ENCODE peak calls at places on chromosomes 13 and 19, in eight cellular contexts. One of them, this sample, is unnamed.

GRCh38 chr19:30293051-30293785 is 79.0 kb upstream of the ZNF536 start:
- DNase-seq in GOT3: no peak
- DNase-seq in omental fat pad: no peak
- DNase-seq in stimulated activated CD8-positive, alpha-beta memory T cell treated with anti-CD3 and anti-CD28 coated beads, Interleukin-4, amount 100 ng/mL, for 1 hour: no peak
- DNase-seq in dorsolateral prefrontal cortex: peak
- DNase-seq in iris pigment epithelial cell: no peak
- DNase-seq in stimulated activated CD4-positive, alpha-beta T cell treated with anti-CD3 and anti-CD28 coated beads, Interleukin-12 subunit alpha, Interleukin-12 subunit beta, amount 100 ng/mL, for 24 hours: no peak
- DNase-seq in astrocyte of the hippocampus: peak
- DNase-seq in this sample: no peak

GRCh38 chr13:50766043-50766442 is 77.4 kb downstream of the DLEU7 start:
- DNase-seq in GOT3: no peak
- DNase-seq in omental fat pad: no peak
- DNase-seq in stimulated activated CD8-positive, alpha-beta memory T cell treated with anti-CD3 and anti-CD28 coated beads, Interleukin-4, amount 100 ng/mL, for 1 hour: no peak
- DNase-seq in dorsolateral prefrontal cortex: no peak
- DNase-seq in iris pigment epithelial cell: no peak
- DNase-seq in stimulated activated CD4-positive, alpha-beta T cell treated with anti-CD3 and anti-CD28 coated beads, Interleukin-12 subunit alpha, Interleukin-12 subunit beta, amount 100 ng/mL, for 24 hours: no peak
- DNase-seq in astrocyte of the hippocampus: no peak
- DNase-seq in this sample: no peak

GRCh38 chr19:18435848-18436631 is 1.9 kb downstream of the ISYNA1 start:
- DNase-seq in GOT3: no peak
- DNase-seq in omental fat pad: no peak
- DNase-seq in stimulated activated CD8-positive, alpha-beta memory T cell treated with anti-CD3 and anti-CD28 coated beads, Interleukin-4, amount 100 ng/mL, for 1 hour: no peak
- DNase-seq in dorsolateral prefrontal cortex: no peak
- DNase-seq in iris pigment epithelial cell: no peak
- DNase-seq in stimulated activated CD4-positive, alpha-beta T cell treated with anti-CD3 and anti-CD28 coated beads, Interleukin-12 subunit alpha, Interleukin-12 subunit beta, amount 100 ng/mL, for 24 hours: no peak
- DNase-seq in astrocyte of the hippocampus: no peak
- DNase-seq in this sample: peak

GRCh38 chr19:46732966-46733692 is 12.7 kb upstream of the FKRP start:
- DNase-seq in GOT3: no peak
- DNase-seq in omental fat pad: no peak
- DNase-seq in stimulated activated CD8-positive, alpha-beta memory T cell treated with anti-CD3 and anti-CD28 coated beads, Interleukin-4, amount 100 ng/mL, for 1 hour: no peak
- DNase-seq in dorsolateral prefrontal cortex: no peak
- DNase-seq in iris pigment epithelial cell: peak
- DNase-seq in stimulated activated CD4-positive, alpha-beta T cell treated with anti-CD3 and anti-CD28 coated beads, Interleukin-12 subunit alpha, Interleukin-12 subunit beta, amount 100 ng/mL, for 24 hours: no peak
- DNase-seq in astrocyte of the hippocampus: peak
- DNase-seq in this sample: peak

GRCh38 chr19:46124638-46125115 is at the start of gene IGFL3:
- DNase-seq in GOT3: no peak
- DNase-seq in omental fat pad: no peak
- DNase-seq in stimulated activated CD8-positive, alpha-beta memory T cell treated with anti-CD3 and anti-CD28 coated beads, Interleukin-4, amount 100 ng/mL, for 1 hour: no peak
- DNase-seq in dorsolateral prefrontal cortex: no peak
- DNase-seq in iris pigment epithelial cell: peak
- DNase-seq in stimulated activated CD4-positive, alpha-beta T cell treated with anti-CD3 and anti-CD28 coated beads, Interleukin-12 subunit alpha, Interleukin-12 subunit beta, amount 100 ng/mL, for 24 hours: no peak
- DNase-seq in astrocyte of the hippocampus: peak
- DNase-seq in this sample: no peak

GRCh38 chr19:45094158-45094557 is 1.2 kb downstream of the PPP1R37 start:
- DNase-seq in GOT3: no peak
- DNase-seq in omental fat pad: no peak
- DNase-seq in stimulated activated CD8-positive, alpha-beta memory T cell treated with anti-CD3 and anti-CD28 coated beads, Interleukin-4, amount 100 ng/mL, for 1 hour: no peak
- DNase-seq in dorsolateral prefrontal cortex: no peak
- DNase-seq in iris pigment epithelial cell: no peak
- DNase-seq in stimulated activated CD4-positive, alpha-beta T cell treated with anti-CD3 and anti-CD28 coated beads, Interleukin-12 subunit alpha, Interleukin-12 subunit beta, amount 100 ng/mL, for 24 hours: no peak
- DNase-seq in astrocyte of the hippocampus: no peak
- DNase-seq in this sample: no peak

GRCh38 chr13:109883181-109884180 is 97.1 kb upstream of the IRS2 start:
- DNase-seq in GOT3: no peak
- DNase-seq in omental fat pad: no peak
- DNase-seq in stimulated activated CD8-positive, alpha-beta memory T cell treated with anti-CD3 and anti-CD28 coated beads, Interleukin-4, amount 100 ng/mL, for 1 hour: no peak
- DNase-seq in dorsolateral prefrontal cortex: no peak
- DNase-seq in iris pigment epithelial cell: no peak
- DNase-seq in stimulated activated CD4-positive, alpha-beta T cell treated with anti-CD3 and anti-CD28 coated beads, Interleukin-12 subunit alpha, Interleukin-12 subunit beta, amount 100 ng/mL, for 24 hours: no peak
- DNase-seq in astrocyte of the hippocampus: no peak
- DNase-seq in this sample: no peak

GRCh38 chr13:55654243-55654642 is 1486.5 kb upstream of the PRR20A start:
- DNase-seq in GOT3: no peak
- DNase-seq in omental fat pad: no peak
- DNase-seq in stimulated activated CD8-positive, alpha-beta memory T cell treated with anti-CD3 and anti-CD28 coated beads, Interleukin-4, amount 100 ng/mL, for 1 hour: no peak
- DNase-seq in dorsolateral prefrontal cortex: no peak
- DNase-seq in iris pigment epithelial cell: no peak
- DNase-seq in stimulated activated CD4-positive, alpha-beta T cell treated with anti-CD3 and anti-CD28 coated beads, Interleukin-12 subunit alpha, Interleukin-12 subunit beta, amount 100 ng/mL, for 24 hours: no peak
- DNase-seq in astrocyte of the hippocampus: no peak
- DNase-seq in this sample: no peak

GRCh38 chr13:104592545-104593250 is 1526.5 kb upstream of the SLC10A2 start:
- DNase-seq in GOT3: no peak
- DNase-seq in omental fat pad: no peak
- DNase-seq in stimulated activated CD8-positive, alpha-beta memory T cell treated with anti-CD3 and anti-CD28 coated beads, Interleukin-4, amount 100 ng/mL, for 1 hour: no peak
- DNase-seq in dorsolateral prefrontal cortex: no peak
- DNase-seq in iris pigment epithelial cell: no peak
- DNase-seq in stimulated activated CD4-positive, alpha-beta T cell treated with anti-CD3 and anti-CD28 coated beads, Interleukin-12 subunit alpha, Interleukin-12 subunit beta, amount 100 ng/mL, for 24 hours: no peak
- DNase-seq in astrocyte of the hippocampus: no peak
- DNase-seq in this sample: no peak

GRCh38 chr19:47110521-47111080 is 3.0 kb downstream of the ZC3H4 start:
- DNase-seq in GOT3: no peak
- DNase-seq in omental fat pad: no peak
- DNase-seq in stimulated activated CD8-positive, alpha-beta memory T cell treated with anti-CD3 and anti-CD28 coated beads, Interleukin-4, amount 100 ng/mL, for 1 hour: no peak
- DNase-seq in dorsolateral prefrontal cortex: no peak
- DNase-seq in iris pigment epithelial cell: no peak
- DNase-seq in stimulated activated CD4-positive, alpha-beta T cell treated with anti-CD3 and anti-CD28 coated beads, Interleukin-12 subunit alpha, Interleukin-12 subunit beta, amount 100 ng/mL, for 24 hours: no peak
- DNase-seq in astrocyte of the hippocampus: peak
- DNase-seq in this sample: no peak

GRCh38 chr19:29457413-29457812 is 68.4 kb upstream of the VSTM2B start:
- DNase-seq in GOT3: no peak
- DNase-seq in omental fat pad: no peak
- DNase-seq in stimulated activated CD8-positive, alpha-beta memory T cell treated with anti-CD3 and anti-CD28 coated beads, Interleukin-4, amount 100 ng/mL, for 1 hour: no peak
- DNase-seq in dorsolateral prefrontal cortex: no peak
- DNase-seq in iris pigment epithelial cell: no peak
- DNase-seq in stimulated activated CD4-positive, alpha-beta T cell treated with anti-CD3 and anti-CD28 coated beads, Interleukin-12 subunit alpha, Interleukin-12 subunit beta, amount 100 ng/mL, for 24 hours: no peak
- DNase-seq in astrocyte of the hippocampus: no peak
- DNase-seq in this sample: no peak

GRCh38 chr19:11848594-11849263 is at the start of gene ZNF439:
- DNase-seq in GOT3: peak
- DNase-seq in omental fat pad: peak
- DNase-seq in stimulated activated CD8-positive, alpha-beta memory T cell treated with anti-CD3 and anti-CD28 coated beads, Interleukin-4, amount 100 ng/mL, for 1 hour: peak
- DNase-seq in dorsolateral prefrontal cortex: peak
- DNase-seq in iris pigment epithelial cell: peak
- DNase-seq in stimulated activated CD4-positive, alpha-beta T cell treated with anti-CD3 and anti-CD28 coated beads, Interleukin-12 subunit alpha, Interleukin-12 subunit beta, amount 100 ng/mL, for 24 hours: peak
- DNase-seq in astrocyte of the hippocampus: peak
- DNase-seq in this sample: peak

GRCh38 chr19:3783660-3784584 is 2.3 kb downstream of the MATK start:
- DNase-seq in GOT3: no peak
- DNase-seq in omental fat pad: no peak
- DNase-seq in stimulated activated CD8-positive, alpha-beta memory T cell treated with anti-CD3 and anti-CD28 coated beads, Interleukin-4, amount 100 ng/mL, for 1 hour: no peak
- DNase-seq in dorsolateral prefrontal cortex: no peak
- DNase-seq in iris pigment epithelial cell: no peak
- DNase-seq in stimulated activated CD4-positive, alpha-beta T cell treated with anti-CD3 and anti-CD28 coated beads, Interleukin-12 subunit alpha, Interleukin-12 subunit beta, amount 100 ng/mL, for 24 hours: no peak
- DNase-seq in astrocyte of the hippocampus: no peak
- DNase-seq in this sample: peak

GRCh38 chr13:98327326-98328314 is 150.6 kb upstream of the RNF113B start:
- DNase-seq in GOT3: no peak
- DNase-seq in omental fat pad: no peak
- DNase-seq in stimulated activated CD8-positive, alpha-beta memory T cell treated with anti-CD3 and anti-CD28 coated beads, Interleukin-4, amount 100 ng/mL, for 1 hour: no peak
- DNase-seq in dorsolateral prefrontal cortex: no peak
- DNase-seq in iris pigment epithelial cell: peak
- DNase-seq in stimulated activated CD4-positive, alpha-beta T cell treated with anti-CD3 and anti-CD28 coated beads, Interleukin-12 subunit alpha, Interleukin-12 subunit beta, amount 100 ng/mL, for 24 hours: no peak
- DNase-seq in astrocyte of the hippocampus: peak
- DNase-seq in this sample: no peak

GRCh38 chr13:76316998-76317527 is 569.1 kb downstream of the KCTD12 start:
- DNase-seq in GOT3: no peak
- DNase-seq in omental fat pad: no peak
- DNase-seq in stimulated activated CD8-positive, alpha-beta memory T cell treated with anti-CD3 and anti-CD28 coated beads, Interleukin-4, amount 100 ng/mL, for 1 hour: no peak
- DNase-seq in dorsolateral prefrontal cortex: no peak
- DNase-seq in iris pigment epithelial cell: no peak
- DNase-seq in stimulated activated CD4-positive, alpha-beta T cell treated with anti-CD3 and anti-CD28 coated beads, Interleukin-12 subunit alpha, Interleukin-12 subunit beta, amount 100 ng/mL, for 24 hours: no peak
- DNase-seq in astrocyte of the hippocampus: no peak
- DNase-seq in this sample: no peak

GRCh38 chr19:30490760-30491159 is 118.6 kb downstream of the ZNF536 start:
- DNase-seq in GOT3: no peak
- DNase-seq in omental fat pad: no peak
- DNase-seq in stimulated activated CD8-positive, alpha-beta memory T cell treated with anti-CD3 and anti-CD28 coated beads, Interleukin-4, amount 100 ng/mL, for 1 hour: no peak
- DNase-seq in dorsolateral prefrontal cortex: no peak
- DNase-seq in iris pigment epithelial cell: no peak
- DNase-seq in stimulated activated CD4-positive, alpha-beta T cell treated with anti-CD3 and anti-CD28 coated beads, Interleukin-12 subunit alpha, Interleukin-12 subunit beta, amount 100 ng/mL, for 24 hours: no peak
- DNase-seq in astrocyte of the hippocampus: no peak
- DNase-seq in this sample: no peak

GRCh38 chr13:114067886-114068722 is 64.3 kb downstream of the RASA3 start:
- DNase-seq in GOT3: no peak
- DNase-seq in omental fat pad: no peak
- DNase-seq in stimulated activated CD8-positive, alpha-beta memory T cell treated with anti-CD3 and anti-CD28 coated beads, Interleukin-4, amount 100 ng/mL, for 1 hour: no peak
- DNase-seq in dorsolateral prefrontal cortex: no peak
- DNase-seq in iris pigment epithelial cell: no peak
- DNase-seq in stimulated activated CD4-positive, alpha-beta T cell treated with anti-CD3 and anti-CD28 coated beads, Interleukin-12 subunit alpha, Interleukin-12 subunit beta, amount 100 ng/mL, for 24 hours: no peak
- DNase-seq in astrocyte of the hippocampus: no peak
- DNase-seq in this sample: peak

GRCh38 chr19:34034318-34034846 is 137.9 kb upstream of the LSM14A start:
- DNase-seq in GOT3: no peak
- DNase-seq in omental fat pad: no peak
- DNase-seq in stimulated activated CD8-positive, alpha-beta memory T cell treated with anti-CD3 and anti-CD28 coated beads, Interleukin-4, amount 100 ng/mL, for 1 hour: no peak
- DNase-seq in dorsolateral prefrontal cortex: no peak
- DNase-seq in iris pigment epithelial cell: no peak
- DNase-seq in stimulated activated CD4-positive, alpha-beta T cell treated with anti-CD3 and anti-CD28 coated beads, Interleukin-12 subunit alpha, Interleukin-12 subunit beta, amount 100 ng/mL, for 24 hours: no peak
- DNase-seq in astrocyte of the hippocampus: no peak
- DNase-seq in this sample: no peak

GRCh38 chr19:15829277-15829770 is 13.9 kb upstream of the OR10H1 start:
- DNase-seq in GOT3: no peak
- DNase-seq in omental fat pad: no peak
- DNase-seq in stimulated activated CD8-positive, alpha-beta memory T cell treated with anti-CD3 and anti-CD28 coated beads, Interleukin-4, amount 100 ng/mL, for 1 hour: no peak
- DNase-seq in dorsolateral prefrontal cortex: no peak
- DNase-seq in iris pigment epithelial cell: no peak
- DNase-seq in stimulated activated CD4-positive, alpha-beta T cell treated with anti-CD3 and anti-CD28 coated beads, Interleukin-12 subunit alpha, Interleukin-12 subunit beta, amount 100 ng/mL, for 24 hours: no peak
- DNase-seq in astrocyte of the hippocampus: no peak
- DNase-seq in this sample: no peak

GRCh38 chr19:18709546-18709945 is 26.1 kb downstream of the CRTC1 start:
- DNase-seq in GOT3: no peak
- DNase-seq in omental fat pad: no peak
- DNase-seq in stimulated activated CD8-positive, alpha-beta memory T cell treated with anti-CD3 and anti-CD28 coated beads, Interleukin-4, amount 100 ng/mL, for 1 hour: no peak
- DNase-seq in dorsolateral prefrontal cortex: no peak
- DNase-seq in iris pigment epithelial cell: no peak
- DNase-seq in stimulated activated CD4-positive, alpha-beta T cell treated with anti-CD3 and anti-CD28 coated beads, Interleukin-12 subunit alpha, Interleukin-12 subunit beta, amount 100 ng/mL, for 24 hours: no peak
- DNase-seq in astrocyte of the hippocampus: no peak
- DNase-seq in this sample: peak

GRCh38 chr13:104015646-104016396 is 949.6 kb upstream of the SLC10A2 start:
- DNase-seq in GOT3: no peak
- DNase-seq in omental fat pad: no peak
- DNase-seq in stimulated activated CD8-positive, alpha-beta memory T cell treated with anti-CD3 and anti-CD28 coated beads, Interleukin-4, amount 100 ng/mL, for 1 hour: no peak
- DNase-seq in dorsolateral prefrontal cortex: no peak
- DNase-seq in iris pigment epithelial cell: peak
- DNase-seq in stimulated activated CD4-positive, alpha-beta T cell treated with anti-CD3 and anti-CD28 coated beads, Interleukin-12 subunit alpha, Interleukin-12 subunit beta, amount 100 ng/mL, for 24 hours: no peak
- DNase-seq in astrocyte of the hippocampus: peak
- DNase-seq in this sample: no peak

GRCh38 chr19:43799502-43800142 is 2.6 kb downstream of the LYPD5 start:
- DNase-seq in GOT3: no peak
- DNase-seq in omental fat pad: no peak
- DNase-seq in stimulated activated CD8-positive, alpha-beta memory T cell treated with anti-CD3 and anti-CD28 coated beads, Interleukin-4, amount 100 ng/mL, for 1 hour: no peak
- DNase-seq in dorsolateral prefrontal cortex: peak
- DNase-seq in iris pigment epithelial cell: no peak
- DNase-seq in stimulated activated CD4-positive, alpha-beta T cell treated with anti-CD3 and anti-CD28 coated beads, Interleukin-12 subunit alpha, Interleukin-12 subunit beta, amount 100 ng/mL, for 24 hours: no peak
- DNase-seq in astrocyte of the hippocampus: no peak
- DNase-seq in this sample: no peak

GRCh38 chr19:42074513-42075363 is 1.2 kb upstream of the ZNF574 start:
- DNase-seq in GOT3: no peak
- DNase-seq in omental fat pad: no peak
- DNase-seq in stimulated activated CD8-positive, alpha-beta memory T cell treated with anti-CD3 and anti-CD28 coated beads, Interleukin-4, amount 100 ng/mL, for 1 hour: no peak
- DNase-seq in dorsolateral prefrontal cortex: no peak
- DNase-seq in iris pigment epithelial cell: peak
- DNase-seq in stimulated activated CD4-positive, alpha-beta T cell treated with anti-CD3 and anti-CD28 coated beads, Interleukin-12 subunit alpha, Interleukin-12 subunit beta, amount 100 ng/mL, for 24 hours: no peak
- DNase-seq in astrocyte of the hippocampus: no peak
- DNase-seq in this sample: peak

GRCh38 chr19:34224996-34225658 is 29.2 kb upstream of the GARRE1 start:
- DNase-seq in GOT3: no peak
- DNase-seq in omental fat pad: no peak
- DNase-seq in stimulated activated CD8-positive, alpha-beta memory T cell treated with anti-CD3 and anti-CD28 coated beads, Interleukin-4, amount 100 ng/mL, for 1 hour: no peak
- DNase-seq in dorsolateral prefrontal cortex: no peak
- DNase-seq in iris pigment epithelial cell: peak
- DNase-seq in stimulated activated CD4-positive, alpha-beta T cell treated with anti-CD3 and anti-CD28 coated beads, Interleukin-12 subunit alpha, Interleukin-12 subunit beta, amount 100 ng/mL, for 24 hours: no peak
- DNase-seq in astrocyte of the hippocampus: peak
- DNase-seq in this sample: no peak

GRCh38 chr13:96229356-96229755 is 139.4 kb downstream of the HS6ST3 start:
- DNase-seq in GOT3: no peak
- DNase-seq in omental fat pad: no peak
- DNase-seq in stimulated activated CD8-positive, alpha-beta memory T cell treated with anti-CD3 and anti-CD28 coated beads, Interleukin-4, amount 100 ng/mL, for 1 hour: no peak
- DNase-seq in dorsolateral prefrontal cortex: no peak
- DNase-seq in iris pigment epithelial cell: peak
- DNase-seq in stimulated activated CD4-positive, alpha-beta T cell treated with anti-CD3 and anti-CD28 coated beads, Interleukin-12 subunit alpha, Interleukin-12 subunit beta, amount 100 ng/mL, for 24 hours: no peak
- DNase-seq in astrocyte of the hippocampus: no peak
- DNase-seq in this sample: no peak

GRCh38 chr19:58002384-58003152 is at the start of gene ZNF606:
- DNase-seq in GOT3: peak
- DNase-seq in omental fat pad: peak
- DNase-seq in stimulated activated CD8-positive, alpha-beta memory T cell treated with anti-CD3 and anti-CD28 coated beads, Interleukin-4, amount 100 ng/mL, for 1 hour: peak
- DNase-seq in dorsolateral prefrontal cortex: peak
- DNase-seq in iris pigment epithelial cell: peak
- DNase-seq in stimulated activated CD4-positive, alpha-beta T cell treated with anti-CD3 and anti-CD28 coated beads, Interleukin-12 subunit alpha, Interleukin-12 subunit beta, amount 100 ng/mL, for 24 hours: peak
- DNase-seq in astrocyte of the hippocampus: peak
- DNase-seq in this sample: peak

GRCh38 chr13:74306496-74306895 is 172.3 kb upstream of the KLF12 start:
- DNase-seq in GOT3: no peak
- DNase-seq in omental fat pad: no peak
- DNase-seq in stimulated activated CD8-positive, alpha-beta memory T cell treated with anti-CD3 and anti-CD28 coated beads, Interleukin-4, amount 100 ng/mL, for 1 hour: no peak
- DNase-seq in dorsolateral prefrontal cortex: no peak
- DNase-seq in iris pigment epithelial cell: peak
- DNase-seq in stimulated activated CD4-positive, alpha-beta T cell treated with anti-CD3 and anti-CD28 coated beads, Interleukin-12 subunit alpha, Interleukin-12 subunit beta, amount 100 ng/mL, for 24 hours: no peak
- DNase-seq in astrocyte of the hippocampus: peak
- DNase-seq in this sample: no peak

GRCh38 chr13:46324976-46325375 is 62.1 kb downstream of the RUBCNL start:
- DNase-seq in GOT3: no peak
- DNase-seq in omental fat pad: no peak
- DNase-seq in stimulated activated CD8-positive, alpha-beta memory T cell treated with anti-CD3 and anti-CD28 coated beads, Interleukin-4, amount 100 ng/mL, for 1 hour: no peak
- DNase-seq in dorsolateral prefrontal cortex: no peak
- DNase-seq in iris pigment epithelial cell: peak
- DNase-seq in stimulated activated CD4-positive, alpha-beta T cell treated with anti-CD3 and anti-CD28 coated beads, Interleukin-12 subunit alpha, Interleukin-12 subunit beta, amount 100 ng/mL, for 24 hours: no peak
- DNase-seq in astrocyte of the hippocampus: no peak
- DNase-seq in this sample: peak

GRCh38 chr13:60220072-60220471 is 56.3 kb upstream of the DIAPH3 start:
- DNase-seq in GOT3: no peak
- DNase-seq in omental fat pad: no peak
- DNase-seq in stimulated activated CD8-positive, alpha-beta memory T cell treated with anti-CD3 and anti-CD28 coated beads, Interleukin-4, amount 100 ng/mL, for 1 hour: no peak
- DNase-seq in dorsolateral prefrontal cortex: no peak
- DNase-seq in iris pigment epithelial cell: no peak
- DNase-seq in stimulated activated CD4-positive, alpha-beta T cell treated with anti-CD3 and anti-CD28 coated beads, Interleukin-12 subunit alpha, Interleukin-12 subunit beta, amount 100 ng/mL, for 24 hours: no peak
- DNase-seq in astrocyte of the hippocampus: no peak
- DNase-seq in this sample: no peak

GRCh38 chr19:33287438-33287837 is 14.9 kb downstream of the CEBPA start:
- DNase-seq in GOT3: no peak
- DNase-seq in omental fat pad: no peak
- DNase-seq in stimulated activated CD8-positive, alpha-beta memory T cell treated with anti-CD3 and anti-CD28 coated beads, Interleukin-4, amount 100 ng/mL, for 1 hour: no peak
- DNase-seq in dorsolateral prefrontal cortex: no peak
- DNase-seq in iris pigment epithelial cell: no peak
- DNase-seq in stimulated activated CD4-positive, alpha-beta T cell treated with anti-CD3 and anti-CD28 coated beads, Interleukin-12 subunit alpha, Interleukin-12 subunit beta, amount 100 ng/mL, for 24 hours: no peak
- DNase-seq in astrocyte of the hippocampus: no peak
- DNase-seq in this sample: peak

GRCh38 chr19:48958006-48958405 is 3.3 kb downstream of the BAX start:
- DNase-seq in GOT3: no peak
- DNase-seq in omental fat pad: no peak
- DNase-seq in stimulated activated CD8-positive, alpha-beta memory T cell treated with anti-CD3 and anti-CD28 coated beads, Interleukin-4, amount 100 ng/mL, for 1 hour: no peak
- DNase-seq in dorsolateral prefrontal cortex: no peak
- DNase-seq in iris pigment epithelial cell: no peak
- DNase-seq in stimulated activated CD4-positive, alpha-beta T cell treated with anti-CD3 and anti-CD28 coated beads, Interleukin-12 subunit alpha, Interleukin-12 subunit beta, amount 100 ng/mL, for 24 hours: no peak
- DNase-seq in astrocyte of the hippocampus: no peak
- DNase-seq in this sample: no peak

GRCh38 chr19:48400018-48400742 is 6.7 kb downstream of the GRIN2D start:
- DNase-seq in GOT3: peak
- DNase-seq in omental fat pad: no peak
- DNase-seq in stimulated activated CD8-positive, alpha-beta memory T cell treated with anti-CD3 and anti-CD28 coated beads, Interleukin-4, amount 100 ng/mL, for 1 hour: no peak
- DNase-seq in dorsolateral prefrontal cortex: no peak
- DNase-seq in iris pigment epithelial cell: peak
- DNase-seq in stimulated activated CD4-positive, alpha-beta T cell treated with anti-CD3 and anti-CD28 coated beads, Interleukin-12 subunit alpha, Interleukin-12 subunit beta, amount 100 ng/mL, for 24 hours: no peak
- DNase-seq in astrocyte of the hippocampus: peak
- DNase-seq in this sample: peak

GRCh38 chr19:3750211-3750610 is 11.3 kb downstream of the APBA3 start:
- DNase-seq in GOT3: no peak
- DNase-seq in omental fat pad: no peak
- DNase-seq in stimulated activated CD8-positive, alpha-beta memory T cell treated with anti-CD3 and anti-CD28 coated beads, Interleukin-4, amount 100 ng/mL, for 1 hour: no peak
- DNase-seq in dorsolateral prefrontal cortex: no peak
- DNase-seq in iris pigment epithelial cell: no peak
- DNase-seq in stimulated activated CD4-positive, alpha-beta T cell treated with anti-CD3 and anti-CD28 coated beads, Interleukin-12 subunit alpha, Interleukin-12 subunit beta, amount 100 ng/mL, for 24 hours: no peak
- DNase-seq in astrocyte of the hippocampus: no peak
- DNase-seq in this sample: no peak

GRCh38 chr13:98459171-98459681 is 117.7 kb downstream of the STK24 start:
- DNase-seq in GOT3: no peak
- DNase-seq in omental fat pad: no peak
- DNase-seq in stimulated activated CD8-positive, alpha-beta memory T cell treated with anti-CD3 and anti-CD28 coated beads, Interleukin-4, amount 100 ng/mL, for 1 hour: no peak
- DNase-seq in dorsolateral prefrontal cortex: no peak
- DNase-seq in iris pigment epithelial cell: no peak
- DNase-seq in stimulated activated CD4-positive, alpha-beta T cell treated with anti-CD3 and anti-CD28 coated beads, Interleukin-12 subunit alpha, Interleukin-12 subunit beta, amount 100 ng/mL, for 24 hours: no peak
- DNase-seq in astrocyte of the hippocampus: no peak
- DNase-seq in this sample: peak